ENCODE peak calls at places on chromosomes 3 and 15, in nine cellular contexts. D, L, A, C, M, V, U, W and R are unnamed samples.

GRCh38 chr3:23389686-23390085 is 186.6 kb downstream of the UBE2E2 start:
- DNase-seq in D (no peak), L (no peak), A (no peak), C (no peak), M (no peak), V (no peak), U (no peak), W (no peak), R (no peak)

GRCh38 chr15:57747206-57747605 is 40.7 kb downstream of the POLR2M start:
- DNase-seq in D (no peak), L (peak; percentile 2), A (peak; percentile 59), C (no peak), M (no peak), V (no peak), U (no peak), W (no peak), R (peak; percentile 64)

GRCh38 chr3:188520466-188520865 is 366.5 kb downstream of the LPP start:
- DNase-seq in D (no peak), L (no peak), A (no peak), C (no peak), M (no peak), V (no peak), U (no peak), W (no peak), R (peak; percentile 48)

GRCh38 chr15:31486906-31487695 is 160.5 kb downstream of the KLF13 start:
- DNase-seq in D (no peak), L (no peak), A (no peak), C (no peak), M (no peak), V (no peak), U (no peak), W (no peak), R (no peak)

GRCh38 chr15:90351479-90352108 is 490 bp upstream of the ZNF774 start:
- DNase-seq in D (no peak), L (no peak), A (no peak), C (no peak), M (no peak), V (peak; percentile 21), U (no peak), W (no peak), R (no peak)

GRCh38 chr3:180048108-180048507 is 11.4 kb upstream of the PEX5L start:
- DNase-seq in D (no peak), L (peak; percentile 48), A (no peak), C (no peak), M (no peak), V (no peak), U (no peak), W (no peak), R (no peak)

GRCh38 chr3:129087138-129087702 is 26.6 kb downstream of the GP9 start:
- DNase-seq in D (peak; percentile 16), L (no peak), A (no peak), C (no peak), M (peak; percentile 77), V (no peak), U (no peak), W (peak; percentile 44), R (peak; percentile 50)

GRCh38 chr3:95217661-95218060 is 1154.8 kb downstream of the NSUN3 start:
- DNase-seq in D (no peak), L (no peak), A (no peak), C (no peak), M (no peak), V (no peak), U (no peak), W (no peak), R (no peak)

GRCh38 chr15:88636039-88636438 is 2.8 kb upstream of the ISG20 start:
- DNase-seq in D (no peak), L (no peak), A (peak; percentile 58), C (peak; percentile 38), M (peak; percentile 93), V (no peak), U (no peak), W (no peak), R (no peak)

GRCh38 chr3:30908466-30909037 is 14.1 kb upstream of the GADL1 start:
- DNase-seq in D (no peak), L (no peak), A (no peak), C (no peak), M (no peak), V (no peak), U (no peak), W (no peak), R (no peak)

GRCh38 chr3:126973814-126974213 is 9.1 kb upstream of the PLXNA1 start:
- DNase-seq in D (no peak), L (no peak), A (no peak), C (no peak), M (no peak), V (no peak), U (no peak), W (no peak), R (no peak)

GRCh38 chr3:46690798-46691197 is 2.7 kb downstream of the ALS2CL start:
- DNase-seq in D (peak; percentile 54), L (no peak), A (no peak), C (peak; percentile 71), M (peak; percentile 53), V (no peak), U (no peak), W (peak; percentile 34), R (no peak)

GRCh38 chr3:95097493-95097892 is 1034.6 kb downstream of the NSUN3 start:
- DNase-seq in D (no peak), L (peak; percentile 2), A (no peak), C (no peak), M (peak; percentile 16), V (no peak), U (no peak), W (no peak), R (no peak)

GRCh38 chr15:73293773-73294172 is 75.0 kb downstream of the HCN4 start:
- DNase-seq in D (no peak), L (no peak), A (no peak), C (no peak), M (no peak), V (no peak), U (no peak), W (no peak), R (no peak)

GRCh38 chr3:167120828-167121227 is 259.3 kb downstream of the ZBBX start:
- DNase-seq in D (no peak), L (no peak), A (no peak), C (no peak), M (no peak), V (no peak), U (no peak), W (no peak), R (no peak)

DNA sequence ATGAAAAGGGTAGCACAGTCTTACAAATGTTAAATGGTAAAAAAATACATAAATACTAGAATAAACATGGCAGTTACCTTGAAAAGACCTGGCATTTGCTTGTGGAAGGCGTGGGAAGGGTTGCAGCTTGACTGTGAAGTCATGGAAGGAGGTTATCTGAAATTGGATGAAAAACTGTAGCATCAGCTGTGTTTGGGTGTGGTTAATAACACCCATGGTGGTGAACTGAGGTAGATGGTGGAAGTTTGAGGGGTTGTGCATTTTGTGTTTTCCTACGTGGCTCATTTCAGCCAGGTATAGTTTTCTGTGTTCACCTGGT is 46.5 kb downstream of the PSMD6 start:
- DNase-seq in D (no peak), L (no peak), A (no peak), C (no peak), M (peak; percentile 83), V (no peak), U (no peak), W (no peak), R (no peak)
- TF ChIP-seq CTCF in D (no peak), L (no peak), A (no peak), C (no peak), M (no peak), V (no peak), U (no peak), W (no peak), R (no peak)

DNA sequence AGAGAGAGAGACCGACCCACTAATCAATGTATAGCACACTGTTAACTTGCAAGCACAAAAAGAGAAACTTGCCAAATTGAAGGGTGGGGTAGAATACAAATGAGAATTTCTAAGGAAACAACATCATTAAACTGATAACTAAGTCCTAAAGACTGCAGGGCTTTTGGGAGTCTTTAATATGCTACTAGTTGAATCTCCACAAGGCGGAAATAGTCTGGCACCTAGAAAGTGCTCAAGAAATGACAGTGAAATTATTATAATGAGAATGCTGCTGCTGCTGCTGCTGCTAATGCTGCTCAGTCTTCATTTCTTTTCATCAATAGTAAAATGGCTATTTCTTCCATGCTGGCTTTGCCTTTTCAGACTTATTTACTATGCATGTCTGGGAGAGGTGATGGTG is 91.8 kb downstream of the BTD start:
- DNase-seq in D (no peak), L (no peak), A (no peak), C (no peak), M (no peak), V (no peak), U (no peak), W (peak; percentile 31), R (no peak)
- TF ChIP-seq CTCF in D (no peak), L (no peak), A (no peak), C (no peak), M (no peak), V (no peak), U (no peak), W (no peak), R (no peak)

GRCh38 chr3:71057526-71057894 is 526.0 kb downstream of the FOXP1 start:
- DNase-seq in D (peak; percentile 89), L (no peak), A (no peak), C (no peak), M (no peak), V (no peak), U (no peak), W (no peak), R (no peak)
- TF ChIP-seq CTCF in D (no peak), L (no peak), A (no peak), C (no peak), M (no peak), V (no peak), U (no peak), W (no peak), R (no peak)

GRCh38 chr15:99958426-99959097 is 225.3 kb upstream of the LYSMD4 start:
- DNase-seq in D (no peak), L (no peak), A (no peak), C (no peak), M (no peak), V (no peak), U (no peak), W (no peak), R (no peak)

GRCh38 chr15:99963096-99963825 is 230.0 kb upstream of the LYSMD4 start:
- DNase-seq in D (peak; percentile 59), L (no peak), A (peak; percentile 6), C (no peak), M (no peak), V (no peak), U (no peak), W (peak; percentile 67), R (no peak)

GRCh38 chr15:99962006-99962561 is 228.8 kb upstream of the LYSMD4 start:
- DNase-seq in D (no peak), L (no peak), A (no peak), C (no peak), M (no peak), V (no peak), U (no peak), W (no peak), R (no peak)

GRCh38 chr15:99963976-99964375 is 230.7 kb upstream of the LYSMD4 start:
- DNase-seq in D (no peak), L (no peak), A (no peak), C (no peak), M (no peak), V (no peak), U (no peak), W (no peak), R (no peak)

DNA sequence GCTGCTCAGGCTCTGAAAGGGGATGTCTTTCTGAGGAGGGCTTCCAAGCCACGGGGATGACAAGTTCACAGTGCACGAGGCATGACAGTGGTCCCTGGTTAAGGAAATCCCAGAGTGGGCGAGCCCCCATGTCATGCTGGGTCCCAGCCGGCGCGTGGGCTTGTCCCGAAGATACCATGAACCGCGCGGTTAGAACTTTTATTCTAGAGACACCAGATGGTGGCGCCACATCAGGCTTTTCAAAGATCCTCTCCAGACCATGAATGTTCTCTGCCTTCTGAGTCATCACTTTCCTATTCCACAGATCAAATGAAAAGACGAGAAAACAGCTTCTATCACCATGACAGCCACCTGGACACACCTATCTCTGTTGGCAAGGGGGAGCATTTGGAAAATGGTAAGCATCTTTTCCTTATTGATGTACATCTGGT is 227.8 kb upstream of the LYSMD4 start:
- DNase-seq in D (peak; percentile 48), L (peak; percentile 39), A (no peak), C (no peak), M (peak; percentile 41), V (no peak), U (no peak), W (peak; percentile 67), R (peak; percentile 57)
- TF ChIP-seq CTCF in D (peak; percentile 45), L (peak; percentile 36), A (peak; percentile 25), C (no peak), M (no peak), V (peak; percentile 13), U (no peak), W (no peak), R (peak; percentile 54)